ENCODE peak calls at places on chromosomes 5 and 9, in six cellular contexts. V is NCI-H345, N is neuronal stem cell, M is globus pallidus, I is NCI-H69, P is GF-D8. K is an unnamed sample.

GRCh38 chr9:68740561-68740960 is 35.5 kb downstream of the PIP5K1B start:
- DNase-seq in V (no peak), I (peak; percentile 95), N (no peak), P (no peak), M (no peak), K (no peak)

GRCh38 chr9:86925686-86926085 is 21.6 kb downstream of the GAS1 start:
- DNase-seq in N (no peak), M (no peak), P (no peak), I (no peak), V (no peak), K (no peak)

GRCh38 chr5:158978061-158978745 is 121.5 kb downstream of the EBF1 start:
- DNase-seq in V (no peak), M (no peak), P (no peak), I (no peak), N (no peak), K (no peak)

GRCh38 chr5:140162275-140162674 is 12.7 kb upstream of the CYSTM1 start:
- DNase-seq in V (no peak), P (no peak), M (no peak), N (no peak), I (no peak), K (no peak)

GRCh38 chr9:133977421-133978201 is 14.5 kb downstream of the VAV2 start:
- DNase-seq in I (no peak), M (no peak), P (no peak), N (no peak), V (no peak), K (no peak)

GRCh38 chr9:74983709-74984108 is 31.0 kb upstream of the C9orf40 start:
- DNase-seq in M (no peak), V (no peak), P (no peak), N (no peak), I (no peak), K (no peak)

GRCh38 chr9:109504689-109505088 is 6.6 kb upstream of the PTPN3 start:
- DNase-seq in V (no peak), I (no peak), P (no peak), N (no peak), M (no peak), K (no peak)

GRCh38 chr5:60856059-60856458 is 12.0 kb upstream of the ELOVL7 start:
- DNase-seq in P (no peak), M (no peak), I (no peak), N (no peak), V (no peak), K (peak; percentile 70)

GRCh38 chr9:36714161-36714560 is 141.5 kb downstream of the MELK start:
- DNase-seq in M (no peak), I (no peak), P (no peak), V (no peak), N (no peak), K (no peak)

GRCh38 chr9:106019017-106019692 is 324.8 kb downstream of the TMEM38B start:
- DNase-seq in M (no peak), I (peak; percentile 21), P (no peak), N (no peak), V (peak; percentile 43), K (no peak)

GRCh38 chr5:59275537-59276276 is 617.8 kb downstream of the PDE4D start:
- DNase-seq in P (peak; percentile 34), N (peak; percentile 37), V (no peak), M (peak; percentile 45), I (peak; percentile 60), K (peak; percentile 42)

GRCh38 chr9:132169672-132170392 is 8.0 kb downstream of the NTNG2 start:
- DNase-seq in I (peak; percentile 87), P (no peak), M (no peak), N (peak; percentile 71), V (peak; percentile 65), K (peak; percentile 68)

GRCh38 chr5:151058891-151059611 is 21.8 kb downstream of the TNIP1 start:
- DNase-seq in M (no peak), P (no peak), N (no peak), I (no peak), V (no peak), K (no peak)

GRCh38 chr9:33498387-33498786 is 24.7 kb upstream of the NOL6 start:
- DNase-seq in P (no peak), V (no peak), M (no peak), N (no peak), I (peak; percentile 34), K (no peak)

GRCh38 chr9:122950263-122950662 is 9.4 kb downstream of the RABGAP1 start:
- DNase-seq in V (no peak), I (no peak), P (no peak), N (no peak), M (no peak), K (no peak)

GRCh38 chr9:108323615-108324014 is 532.2 kb downstream of the ACTL7B start:
- DNase-seq in N (no peak), V (no peak), I (no peak), M (no peak), P (no peak), K (peak; percentile 69)

GRCh38 chr5:80181618-80182211 is 74.1 kb downstream of the SERINC5 start:
- DNase-seq in V (peak; percentile 42), M (no peak), I (peak; percentile 75), P (peak; percentile 87), N (no peak), K (peak; percentile 68)